ENCODE peak calls at places on chromosomes 12 and 14, in six cellular contexts. P is left lung, O is foreskin fibroblast, A is WTC11, U is mesothelial cell of epicardium, L is fibroblast of the aortic adventitia. C is an unnamed sample.

GRCh38 chr12:114683709-114684097 is 272 bp downstream of the TBX3 start:
- DNase-seq in A (no peak), O (no peak), U (no peak), L (no peak), P (no peak), C (no peak)

GRCh38 chr14:64266206-64266605 is 28.0 kb downstream of the ESR2 start:
- DNase-seq in P (no peak), U (no peak), O (peak), A (no peak), L (peak), C (no peak)

GRCh38 chr14:31291210-31291609 is 83.6 kb upstream of the HECTD1 start:
- DNase-seq in U (no peak), A (no peak), O (no peak), P (no peak), L (no peak), C (no peak)

GRCh38 chr12:67783393-67783792 is 134.8 kb downstream of the DYRK2 start:
- DNase-seq in O (no peak), U (no peak), A (no peak), L (no peak), P (no peak), C (no peak)

GRCh38 chr12:75964150-75964549 is 67.4 kb downstream of the PHLDA1 start:
- DNase-seq in P (peak), A (no peak), O (no peak), U (no peak), L (no peak), C (no peak)

GRCh38 chr12:91890742-91891141 is 254.9 kb downstream of the BTG1 start:
- DNase-seq in L (peak), U (no peak), O (no peak), A (no peak), P (no peak), C (no peak)

GRCh38 chr12:110689002-110689600 is at the start of gene HVCN1:
- DNase-seq in U (peak), L (no peak), A (peak), P (peak), O (peak), C (peak)

GRCh38 chr14:75242546-75243273 is 35.9 kb upstream of the FOS start:
- DNase-seq in O (peak), U (no peak), A (no peak), P (no peak), L (peak), C (no peak)

GRCh38 chr14:94598816-94599655 is 13.2 kb upstream of the SERPINA3 start:
- DNase-seq in O (peak), P (peak), L (peak), A (no peak), U (no peak), C (no peak)

GRCh38 chr12:113259499-113259953 is 38.3 kb downstream of the TPCN1 start:
- DNase-seq in P (peak), U (no peak), A (no peak), O (peak), L (peak), C (no peak)

GRCh38 chr12:10756194-10756593 is 33.1 kb upstream of the YBX3 start:
- DNase-seq in P (no peak), L (no peak), O (no peak), U (no peak), A (no peak), C (no peak)

GRCh38 chr14:64860039-64860438 is 19.7 kb downstream of the SPTB start:
- DNase-seq in L (no peak), A (no peak), P (no peak), U (no peak), O (no peak), C (no peak)

GRCh38 chr12:64923536-64923935 is 99.1 kb downstream of the TBC1D30 start:
- DNase-seq in L (no peak), P (no peak), U (no peak), O (no peak), A (no peak), C (no peak)

GRCh38 chr14:52355526-52355925 is 41.4 kb downstream of the PTGER2 start:
- DNase-seq in A (no peak), O (no peak), P (no peak), L (no peak), U (no peak), C (no peak)

GRCh38 chr12:83826112-83826511 is 1086.5 kb downstream of the SLC6A15 start:
- DNase-seq in A (peak), P (no peak), L (peak), U (no peak), O (no peak), C (no peak)

DNA sequence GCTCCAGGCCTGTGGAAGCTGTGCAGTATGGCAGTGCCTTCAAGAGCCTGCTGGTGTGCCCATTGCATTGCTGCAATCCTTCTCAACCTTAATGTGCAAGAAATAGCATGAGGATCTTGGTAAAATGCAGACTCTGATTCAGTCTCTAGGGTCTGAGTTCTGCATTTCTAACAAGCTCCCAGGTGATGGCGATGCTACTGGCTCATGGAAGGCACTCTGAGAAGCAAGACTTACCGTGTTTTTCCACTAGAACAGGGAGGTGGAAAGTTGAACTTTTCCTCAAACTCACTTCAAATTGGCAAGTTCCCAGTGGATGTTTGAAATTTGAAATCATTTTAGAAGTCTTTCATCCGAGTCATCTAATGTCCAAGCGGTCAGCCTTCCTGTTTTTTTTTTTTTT is 55.5 kb downstream of the MYRFL start:
- DNase-seq in L (peak), O (peak), P (no peak), U (no peak), A (no peak), C (no peak)
- TF ChIP-seq CTCF in L (no peak), O (no peak), P (no peak), U (no peak), A (no peak), C (no peak)

GRCh38 chr14:29926701-29927595 is 699 bp downstream of the PRKD1 start:
- DNase-seq in U (peak), A (peak), L (peak), P (peak), O (peak), C (no peak)
- TF ChIP-seq CTCF in U (no peak), A (no peak), L (no peak), P (no peak), O (peak), C (no peak)

GRCh38 chr12:100234166-100234565 is 32.7 kb downstream of the DEPDC4 start:
- DNase-seq in O (peak), U (no peak), L (peak), A (no peak), P (no peak), C (no peak)

GRCh38 chr12:100225491-100225890 is 24.9 kb downstream of the ACTR6 start:
- DNase-seq in L (no peak), O (no peak), U (no peak), P (no peak), A (no peak), C (no peak)

GRCh38 chr12:100234591-100235304 is 32.1 kb downstream of the DEPDC4 start:
- DNase-seq in P (no peak), A (no peak), L (peak), U (no peak), O (peak), C (no peak)

GRCh38 chr12:100229876-100230275 is 29.3 kb downstream of the ACTR6 start:
- DNase-seq in U (no peak), O (no peak), L (no peak), P (no peak), A (no peak), C (no peak)

GRCh38 chr12:100229036-100229635 is 28.5 kb downstream of the ACTR6 start:
- DNase-seq in O (no peak), L (peak), P (no peak), U (no peak), A (no peak), C (no peak)
- TF ChIP-seq CTCF in O (no peak), L (no peak), P (no peak), U (no peak), A (no peak), C (no peak)

GRCh38 chr14:73458219-73458976 is at the start of gene NUMB:
- DNase-seq in P (peak), L (peak), U (peak), O (peak), A (peak), C (peak)
- TF ChIP-seq CTCF in P (no peak), L (no peak), U (no peak), O (no peak), A (no peak), C (no peak)

C was measured in natural killer cell.